ENCODE peak calls at places on chromosomes 5 and 9, in nine cellular contexts. T, O, Z, C, F, S, I, A and D are unnamed samples.

GRCh38 chr5:172739385-172739784 is 31.6 kb downstream of the DUSP1 start:
- DNase-seq in T (no peak), O (no peak), Z (no peak), C (no peak), F (no peak), S (no peak), I (no peak), A (no peak), D (no peak)

GRCh38 chr5:167653645-167654106 is 637.8 kb upstream of the WWC1 start:
- DNase-seq in T (no peak), O (no peak), Z (peak), C (no peak), F (no peak), S (no peak), I (no peak), A (peak), D (no peak)

GRCh38 chr9:14924821-14925220 is 14.6 kb upstream of the FREM1 start:
- DNase-seq in T (no peak), O (no peak), Z (no peak), C (no peak), F (peak), S (no peak), I (no peak), A (peak), D (no peak)

GRCh38 chr5:150300496-150301169 is 2.1 kb downstream of the ARSI start:
- DNase-seq in T (no peak), O (no peak), Z (no peak), C (no peak), F (no peak), S (no peak), I (peak), A (no peak), D (no peak)

GRCh38 chr9:109602987-109603386 is 104.9 kb upstream of the PTPN3 start:
- DNase-seq in T (no peak), O (no peak), Z (no peak), C (no peak), F (no peak), S (no peak), I (no peak), A (no peak), D (no peak)

GRCh38 chr5:73985145-73985544 is 359.1 kb downstream of the ARHGEF28 start:
- DNase-seq in T (peak), O (no peak), Z (peak), C (peak), F (peak), S (no peak), I (peak), A (peak), D (no peak)

GRCh38 chr9:133508046-133508445 is 16.7 kb downstream of the MYMK start:
- DNase-seq in T (no peak), O (no peak), Z (no peak), C (no peak), F (no peak), S (no peak), I (no peak), A (no peak), D (no peak)

GRCh38 chr5:149448831-149449714 is 70.0 kb upstream of the IL17B start:
- DNase-seq in T (peak), O (no peak), Z (no peak), C (no peak), F (no peak), S (no peak), I (peak), A (no peak), D (no peak)

GRCh38 chr5:180234271-180234670 is 25.3 kb upstream of the RASGEF1C start:
- DNase-seq in T (no peak), O (no peak), Z (no peak), C (no peak), F (no peak), S (no peak), I (no peak), A (no peak), D (no peak)

GRCh38 chr9:100104314-100104713 is 5.3 kb downstream of the INVS start:
- DNase-seq in T (no peak), O (no peak), Z (no peak), C (no peak), F (no peak), S (no peak), I (peak), A (peak), D (no peak)

GRCh38 chr5:55800924-55801323 is 50.2 kb upstream of the IL31RA start:
- DNase-seq in T (no peak), O (no peak), Z (no peak), C (no peak), F (no peak), S (no peak), I (no peak), A (no peak), D (no peak)

GRCh38 chr5:139985290-139985689 is 57.8 kb downstream of the NRG2 start:
- DNase-seq in T (no peak), O (no peak), Z (no peak), C (no peak), F (no peak), S (no peak), I (no peak), A (no peak), D (no peak)

GRCh38 chr5:170745481-170746061 is 38.0 kb upstream of the GABRP start:
- DNase-seq in T (peak), O (no peak), Z (no peak), C (no peak), F (no peak), S (peak), I (peak), A (peak), D (peak)

GRCh38 chr9:86406366-86406765 is 52.2 kb upstream of the TUT7 start:
- DNase-seq in T (no peak), O (no peak), Z (no peak), C (no peak), F (peak), S (no peak), I (no peak), A (peak), D (no peak)

GRCh38 chr9:70480405-70480980 is 66.0 kb upstream of the KLF9 start:
- DNase-seq in T (peak), O (peak), Z (no peak), C (peak), F (peak), S (no peak), I (no peak), A (peak), D (peak)

GRCh38 chr5:149839761-149840160 is 104.8 kb downstream of the PDE6A start:
- DNase-seq in T (no peak), O (no peak), Z (no peak), C (no peak), F (peak), S (no peak), I (no peak), A (peak), D (no peak)

GRCh38 chr9:135336722-135337490 is 142.7 kb upstream of the PPP1R26 start:
- DNase-seq in T (no peak), O (no peak), Z (no peak), C (no peak), F (no peak), S (no peak), I (no peak), A (no peak), D (no peak)

GRCh38 chr5:51960617-51961115 is 577.4 kb downstream of the ISL1 start:
- DNase-seq in T (peak), O (no peak), Z (no peak), C (no peak), F (no peak), S (no peak), I (peak), A (no peak), D (no peak)

GRCh38 chr5:32182463-32183081 is 8.5 kb upstream of the GOLPH3 start:
- DNase-seq in T (no peak), O (no peak), Z (no peak), C (no peak), F (no peak), S (no peak), I (no peak), A (no peak), D (no peak)

GRCh38 chr5:169606279-169606678 is 22.7 kb downstream of the SPDL1 start:
- DNase-seq in T (no peak), O (no peak), Z (no peak), C (no peak), F (no peak), S (no peak), I (no peak), A (no peak), D (no peak)

GRCh38 chr9:18343799-18344198 is 130.2 kb upstream of the ADAMTSL1 start:
- DNase-seq in T (no peak), O (no peak), Z (no peak), C (no peak), F (peak), S (no peak), I (no peak), A (peak), D (no peak)

GRCh38 chr9:94002316-94003140 is 47.4 kb upstream of the BARX1 start:
- DNase-seq in T (peak), O (peak), Z (peak), C (peak), F (peak), S (no peak), I (peak), A (peak), D (no peak)

GRCh38 chr9:82275531-82275930 is 287.0 kb downstream of the SPATA31D1 start:
- DNase-seq in T (no peak), O (no peak), Z (no peak), C (no peak), F (no peak), S (no peak), I (no peak), A (peak), D (no peak)

GRCh38 chr5:60843693-60844428 is at the start of gene ELOVL7:
- DNase-seq in T (peak), O (peak), Z (peak), C (peak), F (peak), S (peak), I (peak), A (peak), D (peak)

GRCh38 chr5:154677921-154678320 is 77.3 kb upstream of the LARP1 start:
- DNase-seq in T (no peak), O (no peak), Z (no peak), C (no peak), F (peak), S (no peak), I (peak), A (peak), D (no peak)

GRCh38 chr5:156753846-156754245 is 96.2 kb upstream of the PPP1R2B start:
- DNase-seq in T (no peak), O (no peak), Z (no peak), C (no peak), F (no peak), S (no peak), I (peak), A (no peak), D (no peak)

GRCh38 chr9:99303177-99303576 is 81.1 kb downstream of the SEC61B start:
- DNase-seq in T (no peak), O (no peak), Z (no peak), C (no peak), F (no peak), S (no peak), I (no peak), A (no peak), D (no peak)

GRCh38 chr5:133814152-133814551 is 154.3 kb downstream of the C5orf15 start:
- DNase-seq in T (no peak), O (no peak), Z (no peak), C (no peak), F (no peak), S (no peak), I (no peak), A (no peak), D (no peak)

GRCh38 chr5:91283899-91284298 is 99.2 kb downstream of the ARRDC3 start:
- DNase-seq in T (peak), O (no peak), Z (no peak), C (no peak), F (peak), S (no peak), I (no peak), A (peak), D (no peak)

GRCh38 chr9:113636693-113637092 is 173.2 kb downstream of the RGS3 start:
- DNase-seq in T (no peak), O (no peak), Z (no peak), C (no peak), F (no peak), S (no peak), I (no peak), A (no peak), D (no peak)

GRCh38 chr9:72038408-72038807 is 22.0 kb downstream of the C9orf57 start:
- DNase-seq in T (no peak), O (peak), Z (no peak), C (peak), F (peak), S (no peak), I (no peak), A (no peak), D (no peak)

GRCh38 chr5:107519900-107520354 is 150.8 kb downstream of the EFNA5 start:
- DNase-seq in T (peak), O (no peak), Z (no peak), C (no peak), F (no peak), S (no peak), I (peak), A (peak), D (no peak)

GRCh38 chr9:108186996-108187395 is 668.8 kb downstream of the ACTL7B start:
- DNase-seq in T (no peak), O (peak), Z (no peak), C (no peak), F (peak), S (no peak), I (no peak), A (peak), D (no peak)

GRCh38 chr5:138402640-138403039 is 36.2 kb upstream of the REEP2 start:
- DNase-seq in T (no peak), O (no peak), Z (no peak), C (no peak), F (no peak), S (no peak), I (no peak), A (no peak), D (no peak)

GRCh38 chr5:140249536-140249935 is 53.4 kb downstream of the PFDN1 start:
- DNase-seq in T (no peak), O (no peak), Z (no peak), C (no peak), F (no peak), S (no peak), I (no peak), A (no peak), D (no peak)

GRCh38 chr5:88304356-88304755 is 35.7 kb upstream of the TMEM161B start:
- DNase-seq in T (no peak), O (no peak), Z (no peak), C (no peak), F (no peak), S (no peak), I (peak), A (no peak), D (no peak)

GRCh38 chr9:98837516-98837915 is 30.0 kb downstream of the GALNT12 start:
- DNase-seq in T (no peak), O (no peak), Z (no peak), C (no peak), F (no peak), S (no peak), I (no peak), A (no peak), D (no peak)

GRCh38 chr5:350355-350754 is 28.8 kb downstream of the AHRR start:
- DNase-seq in T (peak), O (no peak), Z (no peak), C (no peak), F (no peak), S (no peak), I (peak), A (no peak), D (no peak)